ENCODE peak calls at places on chromosomes 12 and 14, in four cellular contexts. F is frontal cortex, P is COR-L47, B is activated T-helper 1 cell treated with Interleukin-2 at 50 U/mL for 16 hours. M is an unnamed sample.
A peak's percentile ranks its signal among the peaks of the same experiment; 100 is the strongest.

GRCh38 chr12:81416571-81416970 is 338.7 kb downstream of the ACSS3 start:
- DNase-seq in F (no peak), P (no peak), B (no peak), M (no peak)

GRCh38 chr12:92070864-92071445 is 74.7 kb downstream of the BTG1 start:
- DNase-seq in F (no peak), P (no peak), B (no peak), M (no peak)

GRCh38 chr12:98401427-98401826 is 114.0 kb upstream of the TMPO start:
- DNase-seq in P (peak; percentile 24), B (no peak), F (no peak), M (no peak)

GRCh38 chr14:105317546-105317945 is 3.0 kb downstream of the PACS2 start:
- DNase-seq in F (peak; percentile 58), P (no peak), B (no peak), M (no peak)

GRCh38 chr12:67193705-67194104 is 75.5 kb upstream of the CAND1 start:
- DNase-seq in P (no peak), B (no peak), F (no peak), M (no peak)

GRCh38 chr14:51677276-51677675 is 25.6 kb downstream of the FRMD6 start:
- DNase-seq in B (no peak), P (no peak), F (no peak), M (no peak)

GRCh38 chr12:119072463-119072862 is 91.1 kb downstream of the SRRM4 start:
- DNase-seq in B (no peak), P (no peak), F (no peak), M (no peak)

GRCh38 chr12:125124320-125124966 is 59.2 kb downstream of the AACS start:
- DNase-seq in P (no peak), B (no peak), F (no peak), M (no peak)

GRCh38 chr14:73237219-73237785 is at the start of gene PAPLN:
- DNase-seq in P (no peak), B (no peak), F (no peak), M (peak; percentile 55)

GRCh38 chr12:113271466-113271852 is 50.2 kb downstream of the TPCN1 start:
- DNase-seq in P (no peak), F (no peak), B (no peak), M (no peak)

GRCh38 chr12:20463920-20464524 is 95.7 kb downstream of the PDE3A start:
- DNase-seq in B (no peak), P (no peak), F (no peak), M (no peak)

GRCh38 chr14:46480817-46481216 is 170.8 kb downstream of the RPL10L start:
- DNase-seq in P (no peak), F (no peak), B (no peak), M (no peak)

GRCh38 chr12:12722351-12723146 is 5.4 kb downstream of the CDKN1B start:
- DNase-seq in P (no peak), F (no peak), B (no peak), M (no peak)

GRCh38 chr14:89787525-89787924 is 167.0 kb downstream of the EFCAB11 start:
- DNase-seq in P (no peak), F (no peak), B (no peak), M (no peak)

GRCh38 chr14:100018482-100018881 is 46.7 kb upstream of the EVL start:
- DNase-seq in F (no peak), P (no peak), B (no peak), M (no peak)

GRCh38 chr14:80269338-80269935 is 58.1 kb upstream of the DIO2 start:
- DNase-seq in P (no peak), B (no peak), F (no peak), M (no peak)

GRCh38 chr12:31226639-31227038 is 99.3 kb downstream of the SINHCAF start:
- DNase-seq in F (no peak), B (no peak), P (no peak), M (no peak)

GRCh38 chr14:33906968-33907367 is 43.9 kb downstream of the EGLN3 start:
- DNase-seq in P (no peak), F (no peak), B (no peak), M (no peak)

M was measured in 8988T.